ENCODE peak calls at places on chromosomes 1 and 21, in seven cellular contexts. P, J, M, D, K, Q and H are unnamed samples.

GRCh38 chr1:169874229-169874628 is 19.5 kb downstream of the SCYL3 start:
- DNase-seq in D (no peak), J (no peak), K (no peak), Q (no peak), M (no peak), P (no peak), H (no peak)

GRCh38 chr1:51418384-51418959 is 88.1 kb upstream of the TTC39A start:
- DNase-seq in M (no peak), D (no peak), K (no peak), J (no peak), Q (no peak), P (no peak), H (no peak)

GRCh38 chr21:17050156-17050555 is 462.7 kb upstream of the CXADR start:
- DNase-seq in K (no peak), Q (no peak), M (no peak), P (no peak), D (no peak), J (no peak), H (no peak)

GRCh38 chr1:46714976-46715375 is 3.9 kb downstream of the EFCAB14 start:
- DNase-seq in M (no peak), D (no peak), K (no peak), Q (no peak), J (no peak), P (no peak), H (no peak)

GRCh38 chr1:207342351-207342750 is 20.9 kb downstream of the CD55 start:
- DNase-seq in M (no peak), K (no peak), Q (no peak), D (no peak), P (no peak), J (no peak), H (no peak)

GRCh38 chr1:206672011-206672688 is 12.6 kb upstream of the MAPKAPK2 start:
- DNase-seq in D (no peak), M (no peak), P (no peak), K (no peak), Q (no peak), J (no peak), H (peak)

GRCh38 chr1:227770812-227771211 is 35.6 kb downstream of the SNAP47 start:
- DNase-seq in D (no peak), K (no peak), P (no peak), M (no peak), Q (no peak), J (no peak), H (no peak)

GRCh38 chr1:201149400-201149799 is 4.9 kb downstream of the TMEM9 start:
- DNase-seq in J (peak), Q (no peak), D (no peak), K (no peak), M (no peak), P (no peak), H (peak)

GRCh38 chr1:27097484-27097917 is 57.4 kb downstream of the SLC9A1 start:
- DNase-seq in M (peak), D (peak), Q (peak), K (peak), P (peak), J (peak), H (peak)

GRCh38 chr1:241994171-241994570 is 4.7 kb downstream of the MAP1LC3C start:
- DNase-seq in Q (no peak), J (no peak), M (no peak), K (no peak), P (no peak), D (no peak), H (no peak)

GRCh38 chr1:28663871-28664470 is 4.6 kb upstream of the GMEB1 start:
- DNase-seq in K (no peak), D (no peak), Q (no peak), M (no peak), J (no peak), P (no peak), H (no peak)

GRCh38 chr1:190602325-190602724 is 124.7 kb upstream of the BRINP3 start:
- DNase-seq in Q (no peak), K (no peak), M (no peak), J (no peak), P (no peak), D (no peak), H (no peak)

GRCh38 chr1:43774359-43774758 is 67.0 kb downstream of the ST3GAL3 start:
- DNase-seq in J (no peak), D (no peak), Q (no peak), P (peak), M (no peak), K (no peak), H (no peak)

GRCh38 chr1:184160942-184161698 is 109.6 kb downstream of the TSEN15 start:
- DNase-seq in P (no peak), J (no peak), D (no peak), M (no peak), Q (no peak), K (no peak), H (no peak)

GRCh38 chr21:42102063-42102462 is 30.9 kb downstream of the UMODL1 start:
- DNase-seq in D (no peak), Q (no peak), M (no peak), P (no peak), K (no peak), J (no peak), H (no peak)

GRCh38 chr21:41589131-41589530 is 81.2 kb upstream of the TMPRSS2 start:
- DNase-seq in Q (no peak), P (no peak), J (no peak), K (no peak), D (no peak), M (no peak), H (no peak)

GRCh38 chr1:39102537-39103320 is 76.6 kb downstream of the NDUFS5 start:
- DNase-seq in D (no peak), P (peak), J (no peak), M (no peak), K (peak), Q (no peak), H (peak)

GRCh38 chr1:203444077-203444683 is 31.4 kb upstream of the PRELP start:
- DNase-seq in D (no peak), M (no peak), Q (no peak), P (no peak), J (no peak), K (no peak), H (no peak)